ENCODE peak calls at places on chromosomes 5 and 9, in five cellular contexts. O, Z, R, H and T are unnamed samples.
A peak's percentile ranks its signal among the peaks of the same experiment; 100 is the strongest.

GRCh38 chr9:129962889-129963703 is 79.9 kb downstream of the FNBP1 start:
- DNase-seq in O (peak; percentile 40), Z (no peak), R (peak; percentile 29), H (peak; percentile 72), T (peak; percentile 49)

GRCh38 chr5:169629847-169630548 is 7.1 kb upstream of the DOCK2 start:
- DNase-seq in O (no peak), Z (no peak), R (peak; percentile 17), H (no peak), T (no peak)

GRCh38 chr9:85702881-85703280 is 38.9 kb downstream of the AGTPBP1 start:
- DNase-seq in O (no peak), Z (no peak), R (no peak), H (no peak), T (no peak)

GRCh38 chr5:139177809-139178581 is 20.2 kb downstream of the SIL1 start:
- DNase-seq in O (no peak), Z (no peak), R (no peak), H (no peak), T (no peak)

GRCh38 chr9:79360387-79361347 is 211.1 kb upstream of the TLE4 start:
- DNase-seq in O (no peak), Z (peak; percentile 69), R (no peak), H (no peak), T (no peak)

GRCh38 chr5:141825836-141826560 is 52.2 kb downstream of the PCDH1 start:
- DNase-seq in O (no peak), Z (no peak), R (no peak), H (no peak), T (no peak)

GRCh38 chr9:13266172-13266571 is 13.3 kb downstream of the MPDZ start:
- DNase-seq in O (no peak), Z (no peak), R (no peak), H (no peak), T (no peak)

GRCh38 chr5:172939045-172939444 is 20.2 kb upstream of the RPL26L1 start:
- DNase-seq in O (no peak), Z (peak; percentile 28), R (peak; percentile 16), H (no peak), T (no peak)

GRCh38 chr9:90124961-90125360 is 517.7 kb downstream of the DIRAS2 start:
- DNase-seq in O (no peak), Z (no peak), R (no peak), H (no peak), T (no peak)

GRCh38 chr5:81626524-81626923 is 124.4 kb downstream of the SSBP2 start:
- DNase-seq in O (no peak), Z (no peak), R (peak; percentile 17), H (no peak), T (no peak)

GRCh38 chr9:20623021-20623747 is 885 bp upstream of the MLLT3 start:
- DNase-seq in O (peak; percentile 44), Z (no peak), R (no peak), H (peak; percentile 61), T (peak; percentile 30)

GRCh38 chr9:91033270-91033669 is 231.7 kb downstream of the SYK start:
- DNase-seq in O (no peak), Z (no peak), R (no peak), H (no peak), T (no peak)

GRCh38 chr9:3567988-3568387 is 42.2 kb upstream of the RFX3 start:
- DNase-seq in O (no peak), Z (no peak), R (no peak), H (no peak), T (no peak)

GRCh38 chr9:97911528-97911927 is 10.8 kb downstream of the TRMO start:
- DNase-seq in O (no peak), Z (no peak), R (no peak), H (no peak), T (no peak)

GRCh38 chr5:2721739-2722138 is 29.7 kb downstream of the IRX2 start:
- DNase-seq in O (no peak), Z (no peak), R (no peak), H (no peak), T (no peak)

GRCh38 chr5:67021031-67021430 is 175.6 kb downstream of the CD180 start:
- DNase-seq in O (no peak), Z (no peak), R (no peak), H (no peak), T (no peak)

GRCh38 chr9:100714372-100715099 is 136.7 kb downstream of the CAVIN4 start:
- DNase-seq in O (peak; percentile 44), Z (no peak), R (peak; percentile 46), H (no peak), T (peak; percentile 50)

GRCh38 chr9:130465383-130466096 is 20.8 kb downstream of the ASS1 start:
- DNase-seq in O (no peak), Z (no peak), R (no peak), H (no peak), T (no peak)

GRCh38 chr9:92961627-92962302 is 14.4 kb downstream of the FGD3 start:
- DNase-seq in O (no peak), Z (no peak), R (no peak), H (no peak), T (peak; percentile 32)